ENCODE peak calls at places on chromosomes 12 and 14, in nine cellular contexts. U is stimulated activated CD4-positive, alpha-beta T cell treated with anti-CD3 and anti-CD28 coated beads, Interleukin-1b, Interleukin-23, amount 100 ng/mL, for 1 hour; Y is NCI-H1105 treated with DMSO at 0.1 percent for 48 hours; M is T-helper 2 cell; V is nephron progenitor cell; P is NCI-H748 treated with DMSO at 0.1 percent for 48 hours; Z is D341Med; D is neural progenitor cell; B is NCI-H2029. I is an unnamed sample.

GRCh38 chr12:132423251-132424117 is 66.5 kb upstream of the FBRSL1 start:
- DNase-seq in V (peak), P (no peak), B (no peak), D (peak), M (peak), U (no peak), Y (no peak), Z (peak), I (no peak)

GRCh38 chr12:68180792-68181744 is 21.5 kb upstream of the IFNG start:
- DNase-seq in Y (no peak), D (no peak), V (no peak), U (no peak), B (peak), P (no peak), M (peak), Z (no peak), I (no peak)

GRCh38 chr14:88463318-88463717 is 77.9 kb downstream of the SPATA7 start:
- DNase-seq in M (peak), V (no peak), Y (no peak), D (peak), Z (peak), P (no peak), B (no peak), U (no peak), I (no peak)

GRCh38 chr14:27372771-27373170 is 774.9 kb upstream of the NOVA1 start:
- DNase-seq in D (no peak), V (no peak), M (no peak), B (no peak), U (no peak), Y (no peak), Z (no peak), P (no peak), I (no peak)

GRCh38 chr14:75170797-75171196 is 5.6 kb downstream of the TMED10 start:
- DNase-seq in D (no peak), M (no peak), V (no peak), Z (no peak), Y (no peak), P (no peak), B (no peak), U (no peak), I (no peak)

GRCh38 chr12:123390415-123391093 is 6.6 kb downstream of the KMT5A start:
- DNase-seq in Z (no peak), U (no peak), B (no peak), M (no peak), Y (no peak), V (no peak), P (no peak), D (no peak), I (no peak)

GRCh38 chr14:91839754-91840153 is 27.6 kb downstream of the TC2N start:
- DNase-seq in V (no peak), U (no peak), M (peak), Z (no peak), Y (no peak), P (no peak), D (no peak), B (no peak), I (no peak)

GRCh38 chr12:43728117-43728516 is 30.5 kb downstream of the PUS7L start:
- DNase-seq in U (no peak), D (no peak), V (no peak), Z (no peak), B (no peak), M (no peak), P (no peak), Y (peak), I (no peak)

GRCh38 chr12:3379079-3379478 is 111.9 kb upstream of the PRMT8 start:
- DNase-seq in V (no peak), B (no peak), D (no peak), Z (no peak), M (no peak), U (no peak), Y (no peak), P (no peak), I (no peak)

GRCh38 chr12:52760623-52761022 is 16.5 kb downstream of the KRT76 start:
- DNase-seq in P (no peak), D (no peak), M (no peak), Y (no peak), Z (no peak), V (no peak), U (no peak), B (no peak), I (no peak)

GRCh38 chr14:81245771-81246170 is 25.0 kb upstream of the GTF2A1 start:
- DNase-seq in B (no peak), M (no peak), V (no peak), Y (no peak), Z (no peak), U (no peak), P (no peak), D (no peak), I (no peak)

GRCh38 chr12:108854055-108854452 is 3.3 kb downstream of the SSH1 start:
- DNase-seq in V (no peak), Z (no peak), M (no peak), B (no peak), U (no peak), P (no peak), D (no peak), Y (no peak), I (no peak)

GRCh38 chr12:99455350-99456037 is 192.1 kb upstream of the GARIN6 start:
- DNase-seq in B (no peak), V (no peak), D (no peak), P (no peak), Y (no peak), M (no peak), Z (no peak), U (no peak), I (no peak)

GRCh38 chr12:5792350-5792749 is 152.7 kb downstream of the ANO2 start:
- DNase-seq in D (no peak), B (no peak), P (no peak), U (no peak), Y (no peak), V (no peak), Z (no peak), M (no peak), I (no peak)

GRCh38 chr12:100826323-100826722 is 31.7 kb downstream of the ANO4 start:
- DNase-seq in Y (no peak), B (no peak), D (peak), M (peak), V (peak), Z (no peak), U (no peak), P (no peak), I (no peak)

GRCh38 chr14:102733326-102733725 is 43.9 kb upstream of the TRAF3 start:
- DNase-seq in P (no peak), U (no peak), B (no peak), Z (no peak), D (no peak), Y (no peak), V (no peak), M (no peak), I (no peak)

GRCh38 chr12:9039397-9039977 is 50.1 kb downstream of the KLRG1 start:
- DNase-seq in M (peak), Y (peak), P (peak), U (no peak), D (peak), Z (peak), V (peak), B (peak), I (no peak)

GRCh38 chr14:67999290-67999689 is 179.7 kb downstream of the RAD51B start:
- DNase-seq in Y (no peak), D (no peak), P (no peak), V (no peak), M (no peak), B (no peak), U (no peak), Z (no peak), I (no peak)

GRCh38 chr12:51132693-51133092 is 40.2 kb downstream of the TFCP2 start:
- DNase-seq in Y (no peak), V (no peak), B (no peak), D (no peak), M (no peak), U (no peak), Z (no peak), P (no peak), I (no peak)

GRCh38 chr14:89941830-89942377 is 12.6 kb downstream of the EFCAB11 start:
- DNase-seq in M (no peak), Y (no peak), P (no peak), D (no peak), V (no peak), U (no peak), B (no peak), Z (no peak), I (no peak)

GRCh38 chr12:103548622-103549601 is 38.2 kb upstream of the STAB2 start:
- DNase-seq in D (peak), P (peak), Z (peak), B (peak), V (peak), Y (peak), U (peak), M (peak), I (peak)

GRCh38 chr14:34620115-34620514 is 9.8 kb downstream of the SNX6 start:
- DNase-seq in P (no peak), U (no peak), M (no peak), D (no peak), B (no peak), V (no peak), Y (no peak), Z (no peak), I (no peak)

GRCh38 chr14:101707285-101707842 is 54.1 kb upstream of the PPP2R5C start:
- DNase-seq in V (peak), D (peak), P (peak), Y (peak), Z (peak), B (peak), U (no peak), M (peak), I (peak)

GRCh38 chr12:4147051-4147481 is 126.5 kb upstream of the CCND2 start:
- DNase-seq in Y (no peak), D (no peak), P (no peak), V (no peak), U (no peak), B (no peak), M (no peak), Z (no peak), I (no peak)

I was measured in activated T-helper 1 cell treated with anti-CD3 and anti-CD28 coated beads, Interleukin-2, amount 50 U/mL, for 16 hours.